ENCODE peak calls at places on chromosomes 13 and 19, in eight cellular contexts. One of them, this sample, is unnamed.
A peak's percentile ranks its signal among the peaks of the same experiment; 100 is the strongest.

GRCh38 chr13:49560270-49561063 is 24.9 kb downstream of the RCBTB1 start:
- DNase-seq in activated naive CD4-positive, alpha-beta T cell: no peak
- DNase-seq in pons: peak; percentile 42
- DNase-seq in left lung: no peak
- DNase-seq in NCI-H446: no peak
- DNase-seq in Calu3: peak; percentile 38
- DNase-seq in hippocampal formation: no peak
- DNase-seq in COR-L47: peak; percentile 32
- DNase-seq in this sample: no peak

GRCh38 chr19:19379527-19379926 is 25.9 kb upstream of the GATAD2A start:
- DNase-seq in activated naive CD4-positive, alpha-beta T cell: no peak
- DNase-seq in pons: peak; percentile 44
- DNase-seq in left lung: no peak
- DNase-seq in NCI-H446: no peak
- DNase-seq in Calu3: no peak
- DNase-seq in hippocampal formation: no peak
- DNase-seq in COR-L47: no peak
- DNase-seq in this sample: no peak

GRCh38 chr13:58318495-58319167 is 687.1 kb downstream of the PCDH17 start:
- DNase-seq in activated naive CD4-positive, alpha-beta T cell: no peak
- DNase-seq in pons: no peak
- DNase-seq in left lung: no peak
- DNase-seq in NCI-H446: no peak
- DNase-seq in Calu3: no peak
- DNase-seq in hippocampal formation: no peak
- DNase-seq in COR-L47: no peak
- DNase-seq in this sample: no peak

GRCh38 chr19:31548941-31549340 is 199.7 kb upstream of the TSHZ3 start:
- DNase-seq in activated naive CD4-positive, alpha-beta T cell: no peak
- DNase-seq in pons: peak; percentile 9
- DNase-seq in left lung: no peak
- DNase-seq in NCI-H446: peak; percentile 4
- DNase-seq in Calu3: no peak
- DNase-seq in hippocampal formation: no peak
- DNase-seq in COR-L47: no peak
- DNase-seq in this sample: no peak

GRCh38 chr13:30292325-30292724 is 15.0 kb downstream of the KATNAL1 start:
- DNase-seq in activated naive CD4-positive, alpha-beta T cell: no peak
- DNase-seq in pons: no peak
- DNase-seq in left lung: no peak
- DNase-seq in NCI-H446: no peak
- DNase-seq in Calu3: no peak
- DNase-seq in hippocampal formation: no peak
- DNase-seq in COR-L47: no peak
- DNase-seq in this sample: no peak

GRCh38 chr19:40921005-40921897 is 39.2 kb upstream of the CYP2A7 start:
- DNase-seq in activated naive CD4-positive, alpha-beta T cell: no peak
- DNase-seq in pons: no peak
- DNase-seq in left lung: peak; percentile 84
- DNase-seq in NCI-H446: no peak
- DNase-seq in Calu3: peak; percentile 72
- DNase-seq in hippocampal formation: no peak
- DNase-seq in COR-L47: no peak
- DNase-seq in this sample: no peak

GRCh38 chr13:38166121-38166520 is 183.5 kb upstream of the UFM1 start:
- DNase-seq in activated naive CD4-positive, alpha-beta T cell: no peak
- DNase-seq in pons: no peak
- DNase-seq in left lung: no peak
- DNase-seq in NCI-H446: no peak
- DNase-seq in Calu3: no peak
- DNase-seq in hippocampal formation: no peak
- DNase-seq in COR-L47: no peak
- DNase-seq in this sample: no peak

GRCh38 chr19:18002347-18002850 is 5.6 kb upstream of the ARRDC2 start:
- DNase-seq in activated naive CD4-positive, alpha-beta T cell: no peak
- DNase-seq in pons: no peak
- DNase-seq in left lung: peak; percentile 80
- DNase-seq in NCI-H446: no peak
- DNase-seq in Calu3: no peak
- DNase-seq in hippocampal formation: no peak
- DNase-seq in COR-L47: no peak
- DNase-seq in this sample: no peak

GRCh38 chr19:58154287-58154678 is 3.7 kb upstream of the ZNF329 start:
- DNase-seq in activated naive CD4-positive, alpha-beta T cell: no peak
- DNase-seq in pons: peak; percentile 11
- DNase-seq in left lung: peak; percentile 53
- DNase-seq in NCI-H446: no peak
- DNase-seq in Calu3: peak; percentile 16
- DNase-seq in hippocampal formation: peak; percentile 12
- DNase-seq in COR-L47: no peak
- DNase-seq in this sample: no peak

GRCh38 chr19:6216236-6216995 is 63.4 kb downstream of the MLLT1 start:
- DNase-seq in activated naive CD4-positive, alpha-beta T cell: no peak
- DNase-seq in pons: no peak
- DNase-seq in left lung: peak; percentile 29
- DNase-seq in NCI-H446: no peak
- DNase-seq in Calu3: no peak
- DNase-seq in hippocampal formation: no peak
- DNase-seq in COR-L47: no peak
- DNase-seq in this sample: no peak

GRCh38 chr19:46748325-46749109 is 2.3 kb upstream of the STRN4 start:
- DNase-seq in activated naive CD4-positive, alpha-beta T cell: no peak
- DNase-seq in pons: no peak
- DNase-seq in left lung: no peak
- DNase-seq in NCI-H446: peak; percentile 58
- DNase-seq in Calu3: peak; percentile 81
- DNase-seq in hippocampal formation: peak; percentile 25
- DNase-seq in COR-L47: no peak
- DNase-seq in this sample: peak; percentile 58

GRCh38 chr19:13181747-13182388 is 31.7 kb downstream of the IER2 start:
- DNase-seq in activated naive CD4-positive, alpha-beta T cell: no peak
- DNase-seq in pons: peak; percentile 81
- DNase-seq in left lung: peak; percentile 58
- DNase-seq in NCI-H446: peak; percentile 71
- DNase-seq in Calu3: no peak
- DNase-seq in hippocampal formation: peak; percentile 44
- DNase-seq in COR-L47: no peak
- DNase-seq in this sample: peak; percentile 32

GRCh38 chr19:57664269-57665127 is 4.2 kb upstream of the ZSCAN4 start:
- DNase-seq in activated naive CD4-positive, alpha-beta T cell: no peak
- DNase-seq in pons: peak; percentile 9
- DNase-seq in left lung: peak; percentile 42
- DNase-seq in NCI-H446: peak; percentile 81
- DNase-seq in Calu3: peak; percentile 49
- DNase-seq in hippocampal formation: peak; percentile 37
- DNase-seq in COR-L47: no peak
- DNase-seq in this sample: peak; percentile 14

GRCh38 chr13:36912369-36912768 is 7.7 kb downstream of the SMAD9 start:
- DNase-seq in activated naive CD4-positive, alpha-beta T cell: no peak
- DNase-seq in pons: no peak
- DNase-seq in left lung: no peak
- DNase-seq in NCI-H446: no peak
- DNase-seq in Calu3: no peak
- DNase-seq in hippocampal formation: no peak
- DNase-seq in COR-L47: no peak
- DNase-seq in this sample: no peak

GRCh38 chr19:13070425-13071140 is 32.1 kb downstream of the LYL1 start:
- DNase-seq in activated naive CD4-positive, alpha-beta T cell: no peak
- DNase-seq in pons: peak; percentile 28
- DNase-seq in left lung: no peak
- DNase-seq in NCI-H446: no peak
- DNase-seq in Calu3: no peak
- DNase-seq in hippocampal formation: no peak
- DNase-seq in COR-L47: no peak
- DNase-seq in this sample: no peak

GRCh38 chr19:13978721-13979191 is 26.4 kb downstream of the DCAF15 start:
- DNase-seq in activated naive CD4-positive, alpha-beta T cell: no peak
- DNase-seq in pons: no peak
- DNase-seq in left lung: no peak
- DNase-seq in NCI-H446: no peak
- DNase-seq in Calu3: no peak
- DNase-seq in hippocampal formation: no peak
- DNase-seq in COR-L47: peak; percentile 21
- DNase-seq in this sample: no peak